ENCODE peak calls at places on chromosomes 11 and 22, in five cellular contexts. K is neuronal stem cell, U is IMR-90, T is H9, D is H1. I is an unnamed sample.
A peak's percentile ranks its signal among the peaks of the same experiment; 100 is the strongest.

GRCh38 chr22:43501951-43502874 is 90.4 kb downstream of the MPPED1 start:
- DNase-seq in D (no peak), K (no peak), T (no peak), U (no peak), I (no peak)

GRCh38 chr11:406796-407650 is 7.8 kb downstream of the SIGIRR start:
- DNase-seq in T (peak; percentile 91), U (peak; percentile 65), D (peak; percentile 57), K (peak; percentile 72), I (peak; percentile 89)

GRCh38 chr11:122309262-122309925 is 193.4 kb upstream of the BLID start:
- DNase-seq in D (no peak), K (no peak), T (no peak), U (no peak), I (no peak)

GRCh38 chr11:15660496-15660895 is 545.8 kb downstream of the INSC start:
- DNase-seq in K (no peak), T (no peak), U (no peak), D (no peak), I (no peak)

GRCh38 chr22:23306438-23306921 is 126.2 kb downstream of the BCR start:
- DNase-seq in T (no peak), U (peak; percentile 74), D (no peak), K (no peak), I (no peak)

GRCh38 chr11:61736310-61736709 is 16.1 kb upstream of the MYRF start:
- DNase-seq in D (no peak), U (no peak), T (no peak), K (no peak), I (no peak)

GRCh38 chr11:119109843-119110242 is 2.7 kb downstream of the C2CD2L start:
- DNase-seq in D (no peak), K (no peak), T (no peak), U (no peak), I (no peak)

GRCh38 chr11:80365315-80365714 is 924.5 kb upstream of the TENM4 start:
- DNase-seq in T (no peak), U (no peak), K (no peak), D (no peak), I (no peak)

GRCh38 chr11:119066481-119066880 is 1.1 kb upstream of the VPS11 start:
- DNase-seq in T (no peak), K (no peak), D (no peak), U (no peak), I (no peak)

GRCh38 chr11:42976636-42977217 is 335.1 kb upstream of the API5 start:
- DNase-seq in D (no peak), U (no peak), K (no peak), T (no peak), I (no peak)

GRCh38 chr11:110772863-110773262 is 60.6 kb upstream of the ARHGAP20 start:
- DNase-seq in K (no peak), D (no peak), U (no peak), T (no peak), I (peak; percentile 57)

GRCh38 chr11:22510010-22510409 is 115.6 kb downstream of the FANCF start:
- DNase-seq in K (no peak), T (no peak), U (no peak), D (no peak), I (no peak)

GRCh38 chr11:43278302-43278956 is 33.4 kb upstream of the API5 start:
- DNase-seq in T (peak; percentile 60), U (peak; percentile 23), K (peak; percentile 23), D (no peak), I (peak; percentile 79)

GRCh38 chr11:92225563-92226308 is 1.1 kb downstream of the FAT3 start:
- DNase-seq in D (no peak), T (peak; percentile 64), U (no peak), K (peak; percentile 60), I (peak; percentile 91)

GRCh38 chr11:81744336-81745116 is 989.1 kb downstream of the FAM181B start:
- DNase-seq in K (no peak), U (no peak), D (no peak), T (no peak), I (no peak)

GRCh38 chr11:12746593-12747097 is 72.4 kb downstream of the TEAD1 start:
- DNase-seq in U (peak; percentile 93), K (peak; percentile 75), D (peak; percentile 80), T (peak; percentile 94), I (peak; percentile 98)

GRCh38 chr11:86636275-86636674 is 36.1 kb downstream of the ME3 start:
- DNase-seq in U (peak; percentile 31), T (no peak), K (no peak), D (no peak), I (peak; percentile 38)

GRCh38 chr11:2537010-2537695 is 92.3 kb downstream of the KCNQ1 start:
- DNase-seq in K (no peak), U (no peak), T (no peak), D (no peak), I (no peak)

GRCh38 chr11:17021550-17021949 is 7.3 kb upstream of the PLEKHA7 start:
- DNase-seq in U (no peak), T (peak; percentile 63), K (no peak), D (no peak), I (peak; percentile 82)

GRCh38 chr11:9530020-9530628 is 43.3 kb upstream of the WEE1 start:
- DNase-seq in T (no peak), K (no peak), D (no peak), U (no peak), I (no peak)

GRCh38 chr11:9528141-9528511 is 45.3 kb upstream of the WEE1 start:
- DNase-seq in T (no peak), K (no peak), D (no peak), U (no peak), I (no peak)

GRCh38 chr11:9527481-9528140 is 45.9 kb upstream of the WEE1 start:
- DNase-seq in K (no peak), T (no peak), D (no peak), U (peak; percentile 74), I (no peak)

GRCh38 chr11:9529333-9529648 is 44.2 kb upstream of the WEE1 start:
- DNase-seq in U (no peak), D (no peak), T (no peak), K (no peak), I (no peak)

DNA sequence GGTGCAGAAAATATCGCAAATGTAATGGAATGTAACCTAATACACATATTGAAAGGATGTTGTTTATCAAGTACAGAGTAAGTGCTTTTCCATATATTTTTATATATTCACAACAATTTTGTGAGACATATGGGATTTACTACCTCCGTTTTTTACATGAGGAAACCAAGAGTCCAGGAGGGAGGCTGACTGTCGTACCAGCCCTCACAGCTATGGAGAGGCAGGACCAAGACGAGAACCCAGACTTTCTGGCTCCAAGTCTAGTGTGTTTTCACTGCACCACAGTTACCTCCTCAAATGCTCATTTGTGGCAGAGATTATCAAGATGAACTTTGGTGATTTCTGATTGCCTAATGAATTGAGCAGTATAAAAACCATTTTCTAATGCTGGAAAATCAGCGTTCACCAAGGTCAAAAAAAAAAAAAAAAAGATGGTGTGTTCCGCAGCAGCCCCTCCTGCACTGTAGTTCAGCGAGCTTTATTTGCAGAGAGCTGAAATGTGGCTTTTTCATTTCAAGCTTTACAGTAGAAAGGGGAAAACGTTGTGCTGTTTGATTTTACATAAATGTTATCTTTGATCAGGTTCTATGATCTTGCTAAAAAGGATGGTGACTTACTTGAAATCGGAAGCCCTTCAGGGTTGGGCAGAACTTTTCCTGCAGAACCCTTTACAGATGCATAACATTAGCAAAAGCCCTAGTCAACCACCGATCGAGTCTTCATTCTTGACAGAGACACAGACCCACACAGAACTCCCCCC is 44.7 kb upstream of the WEE1 start:
- DNase-seq in D (no peak), U (no peak), T (no peak), K (no peak), I (no peak)
- H2BK5ac ChIP-seq in D (no peak overlapping the region), U (no peak overlapping the region), T (no peak overlapping the region), K (no peak overlapping the region), I (no peak overlapping the region)

GRCh38 chr11:74466916-74467885 is at the start of gene KCNE3:
- DNase-seq in K (no peak), T (peak; percentile 63), D (no peak), U (no peak), I (peak; percentile 72)
- H2BK5ac ChIP-seq in K (peak within 1 kb of the TSS; percentile 16), T (no peak within 1 kb of the TSS), D (peak within 1 kb of the TSS; percentile 48), U (no peak within 1 kb of the TSS), I (peak within 1 kb of the TSS; percentile 88)

GRCh38 chr22:36365020-36365411 is 22.8 kb downstream of the MYH9 start:
- DNase-seq in D (no peak), T (no peak), U (peak; percentile 99), K (no peak), I (peak; percentile 88)
- H2BK5ac ChIP-seq in D (no peak overlapping the region), T (no peak overlapping the region), U (peak overlapping the region; percentile 97), K (no peak overlapping the region), I (no peak overlapping the region)

GRCh38 chr11:108199446-108200321 is 22.8 kb downstream of the NPAT start:
- DNase-seq in T (no peak), K (no peak), D (no peak), U (peak; percentile 68), I (peak; percentile 74)
- H2BK5ac ChIP-seq in T (no peak overlapping the region), K (no peak overlapping the region), D (no peak overlapping the region), U (peak overlapping the region; percentile 30), I (no peak overlapping the region)

DNA sequence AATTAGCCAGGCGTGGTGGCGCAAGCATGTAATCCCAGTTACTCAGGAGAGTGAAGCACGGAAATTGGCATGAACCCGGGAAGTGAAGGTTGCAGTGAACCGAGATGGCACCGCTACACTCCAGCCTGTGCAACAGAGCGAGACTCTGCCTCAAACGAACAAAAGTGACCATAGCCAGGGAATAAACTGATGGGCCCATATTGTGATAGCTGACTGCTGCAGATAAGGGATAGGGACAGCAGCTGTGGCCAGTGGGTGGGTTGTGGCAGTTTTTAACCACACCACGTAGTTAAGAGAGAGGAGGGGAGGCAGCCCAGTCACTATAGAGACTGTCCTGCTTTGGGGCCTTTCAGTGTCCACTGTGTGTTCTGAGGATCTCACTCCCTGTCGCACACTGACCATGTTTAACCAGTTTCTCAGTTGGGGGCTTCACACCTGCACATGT is 58.9 kb downstream of the PISD start:
- DNase-seq in T (no peak), D (no peak), U (no peak), K (no peak), I (no peak)
- H2BK5ac ChIP-seq in T (no peak overlapping the region), D (no peak overlapping the region), U (peak overlapping the region; percentile 90), K (no peak overlapping the region), I (no peak overlapping the region)